ENCODE peak calls at places on chromosomes 6 and 20, in eight cellular contexts. K, A, F, R, H, Y, G and O are unnamed samples. For H3K4me1, the result is how much of the 10 kb centered on the place peaks cover.

GRCh38 chr20:41329435-41330342 is 10.9 kb upstream of the LPIN3 start:
- DNase-seq in K (peak), A (peak), F (peak), R (no peak), H (peak), Y (peak), G (no peak), O (peak)

GRCh38 chr20:11676618-11677289 is 240.9 kb upstream of the BTBD3 start:
- DNase-seq in K (peak), A (peak), F (peak), R (peak), H (peak), Y (peak), G (peak), O (peak)

GRCh38 chr6:118645395-118645794 is 6.0 kb downstream of the CEP85L start:
- DNase-seq in K (no peak), A (no peak), F (no peak), R (no peak), H (no peak), Y (no peak), G (no peak), O (no peak)

GRCh38 chr6:5125152-5126006 is 40.2 kb downstream of the PPP1R3G start:
- DNase-seq in K (peak), A (no peak), F (peak), R (peak), H (peak), Y (no peak), G (no peak), O (peak)

GRCh38 chr6:34331361-34332050 is 61.0 kb downstream of the NUDT3 start:
- DNase-seq in K (peak), A (no peak), F (no peak), R (no peak), H (no peak), Y (no peak), G (no peak), O (no peak)

GRCh38 chr20:23659989-23660837 is 22.5 kb upstream of the CST3 start:
- DNase-seq in K (peak), A (no peak), F (peak), R (peak), H (no peak), Y (no peak), G (no peak), O (no peak)

GRCh38 chr20:6623989-6624388 is 143.5 kb upstream of the BMP2 start:
- DNase-seq in K (no peak), A (no peak), F (no peak), R (no peak), H (peak), Y (peak), G (peak), O (peak)

GRCh38 chr6:3419624-3420272 is 37.1 kb downstream of the SLC22A23 start:
- DNase-seq in K (peak), A (no peak), F (peak), R (no peak), H (peak), Y (no peak), G (no peak), O (peak)

GRCh38 chr6:21887301-21888185 is 294.0 kb downstream of the SOX4 start:
- DNase-seq in K (peak), A (peak), F (no peak), R (no peak), H (no peak), Y (no peak), G (no peak), O (no peak)

GRCh38 chr20:10061641-10062040 is 26.9 kb downstream of the ANKEF1 start:
- DNase-seq in K (no peak), A (no peak), F (no peak), R (no peak), H (peak), Y (no peak), G (no peak), O (no peak)

GRCh38 chr6:11779308-11780096 is 899 bp upstream of the ADTRP start:
- DNase-seq in K (no peak), A (no peak), F (peak), R (no peak), H (no peak), Y (no peak), G (no peak), O (peak)

GRCh38 chr6:169966312-169967181 is 215.1 kb downstream of the ERMARD start:
- DNase-seq in K (no peak), A (no peak), F (no peak), R (no peak), H (no peak), Y (no peak), G (no peak), O (no peak)
- H3K4me3 ChIP-seq in K (no peak), A (no peak), F (no peak), R (no peak), H (no peak), Y (no peak), G (no peak), O (no peak)

GRCh38 chr6:87968435-87969278 is 79.0 kb upstream of the SPACA1 start:
- DNase-seq in K (no peak), A (peak), F (peak), R (no peak), H (peak), Y (peak), G (no peak), O (peak)
- H3K4me2 ChIP-seq in K (peak), A (peak), F (peak), R (peak), H (peak), Y (peak), G (peak), O (peak)

GRCh38 chr6:147744012-147744411 is 235.5 kb downstream of the SAMD5 start:
- DNase-seq in K (no peak), A (no peak), F (no peak), R (no peak), H (no peak), Y (no peak), G (no peak), O (no peak)
- H3K4me1 ChIP-seq in K (under half), A (under half), F (under half), R (under half), H (under half), Y (under half), G (under half), O (under half)

GRCh38 chr6:143505537-143505936 is 6.0 kb downstream of the FUCA2 start:
- DNase-seq in K (no peak), A (no peak), F (no peak), R (no peak), H (no peak), Y (no peak), G (no peak), O (no peak)
- H3K4me3 ChIP-seq in K (no peak), A (no peak), F (no peak), R (no peak), H (no peak), Y (no peak), G (no peak), O (no peak)

GRCh38 chr6:46645265-46645664 is 7.4 kb downstream of the CYP39A1 start:
- DNase-seq in K (no peak), A (no peak), F (no peak), R (no peak), H (no peak), Y (no peak), G (no peak), O (no peak)
- H3K4me2 ChIP-seq in K (no peak), A (no peak), F (no peak), R (no peak), H (no peak), Y (no peak), G (no peak), O (no peak)

DNA sequence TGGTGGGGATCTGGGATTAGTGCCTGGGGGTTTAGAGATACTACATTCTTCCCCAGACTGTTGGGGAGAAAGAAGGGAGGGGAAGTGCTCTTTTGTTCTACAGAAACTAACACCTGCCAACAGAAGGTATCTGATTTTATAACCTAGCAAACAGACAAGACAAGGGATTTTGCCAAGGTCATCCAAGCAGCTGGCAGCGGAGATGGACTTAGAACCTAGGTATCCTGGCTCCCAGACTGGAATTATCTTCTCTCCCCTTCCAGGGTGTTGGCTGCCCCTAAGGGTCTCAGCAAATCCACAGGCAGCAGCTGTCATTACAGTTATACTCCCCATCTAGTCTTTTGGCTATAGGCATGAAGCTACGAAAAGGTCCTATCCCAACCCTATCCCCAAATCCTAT is 8.4 kb downstream of the SDC4 start:
- DNase-seq in K (no peak), A (no peak), F (no peak), R (no peak), H (no peak), Y (no peak), G (no peak), O (no peak)
- H3K4me1 ChIP-seq in K (half or more), A (half or more), F (half or more), R (half or more), H (half or more), Y (under half), G (under half), O (half or more)

GRCh38 chr6:45447721-45448120 is 70.0 kb upstream of the SUPT3H start:
- DNase-seq in K (peak), A (no peak), F (no peak), R (no peak), H (peak), Y (no peak), G (no peak), O (no peak)

GRCh38 chr6:45448417-45449389 is 71.0 kb upstream of the SUPT3H start:
- DNase-seq in K (peak), A (no peak), F (peak), R (no peak), H (no peak), Y (peak), G (no peak), O (no peak)

GRCh38 chr6:45445749-45446454 is 68.2 kb upstream of the SUPT3H start:
- DNase-seq in K (peak), A (peak), F (peak), R (peak), H (peak), Y (no peak), G (peak), O (peak)

GRCh38 chr6:45445364-45445748 is 67.6 kb upstream of the SUPT3H start:
- DNase-seq in K (peak), A (no peak), F (no peak), R (no peak), H (no peak), Y (no peak), G (no peak), O (no peak)

GRCh38 chr6:45447005-45447404 is 69.3 kb upstream of the SUPT3H start:
- DNase-seq in K (no peak), A (no peak), F (no peak), R (no peak), H (no peak), Y (no peak), G (no peak), O (no peak)
- H3K4me3 ChIP-seq in K (no peak), A (no peak), F (no peak), R (no peak), H (no peak), Y (no peak), G (no peak), O (no peak)

DNA sequence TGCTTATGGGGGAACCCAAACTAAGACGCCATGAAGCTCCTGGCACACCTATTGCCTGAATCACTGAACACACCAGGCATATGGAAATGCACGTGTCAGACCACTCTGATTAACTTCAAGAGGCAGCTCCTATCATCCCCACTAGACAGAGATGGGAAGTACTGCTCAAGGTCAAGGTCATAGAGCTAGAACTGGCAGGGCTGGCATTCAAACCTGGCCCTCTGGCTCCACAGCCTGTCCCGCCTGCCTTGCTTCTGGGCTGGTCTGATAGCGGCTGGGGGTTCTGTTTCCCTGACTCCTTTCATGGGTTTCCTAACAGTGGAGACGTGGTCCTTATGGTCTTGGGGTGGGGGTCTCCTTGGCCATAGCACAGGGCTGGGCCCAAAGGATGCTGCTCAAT is 22.6 kb upstream of the DSN1 start:
- DNase-seq in K (no peak), A (no peak), F (no peak), R (no peak), H (no peak), Y (no peak), G (no peak), O (no peak)
- H3K4me2 ChIP-seq in K (no peak), A (no peak), F (no peak), R (no peak), H (no peak), Y (no peak), G (no peak), O (no peak)

GRCh38 chr6:55299285-55299684 is 28.0 kb upstream of the GFRAL start:
- DNase-seq in K (no peak), A (no peak), F (no peak), R (no peak), H (no peak), Y (no peak), G (no peak), O (no peak)
- H3K4me1 ChIP-seq in K (under half), A (under half), F (under half), R (under half), H (under half), Y (under half), G (under half), O (under half)

GRCh38 chr6:155079985-155080452 is 84.9 kb downstream of the TIAM2 start:
- DNase-seq in K (no peak), A (no peak), F (no peak), R (peak), H (no peak), Y (no peak), G (no peak), O (no peak)

GRCh38 chr6:155078331-155078745 is 83.2 kb downstream of the TIAM2 start:
- DNase-seq in K (no peak), A (no peak), F (no peak), R (no peak), H (no peak), Y (no peak), G (no peak), O (peak)

GRCh38 chr6:155084431-155085123 is 89.5 kb downstream of the TIAM2 start:
- DNase-seq in K (peak), A (no peak), F (peak), R (no peak), H (no peak), Y (no peak), G (no peak), O (no peak)

GRCh38 chr6:155077784-155078183 is 82.7 kb downstream of the TIAM2 start:
- DNase-seq in K (no peak), A (no peak), F (peak), R (no peak), H (no peak), Y (no peak), G (no peak), O (no peak)

GRCh38 chr6:155080876-155081845 is 86.0 kb downstream of the TIAM2 start:
- DNase-seq in K (peak), A (no peak), F (no peak), R (peak), H (no peak), Y (no peak), G (no peak), O (no peak)
- H3K4me3 ChIP-seq in K (no peak), A (no peak), F (no peak), R (no peak), H (no peak), Y (no peak), G (no peak), O (no peak)